ENCODE peak calls at places on chromosomes 13 and 19, in four cellular contexts. One of them, this sample, is unnamed.

GRCh38 chr19:34480971-34481821 is at the start of gene WTIP:
- DNase-seq in D341Med: peak; percentile 80
- DNase-seq in cardiac fibroblast: peak; percentile 82
- DNase-seq in amygdala: no peak
- DNase-seq in this sample: no peak

GRCh38 chr19:41098762-41099161 is 10.5 kb downstream of the CYP2A13 start:
- DNase-seq in D341Med: no peak
- DNase-seq in cardiac fibroblast: no peak
- DNase-seq in amygdala: no peak
- DNase-seq in this sample: no peak

GRCh38 chr19:7427944-7428343 is 60.9 kb downstream of the PEX11G start:
- DNase-seq in D341Med: no peak
- DNase-seq in cardiac fibroblast: no peak
- DNase-seq in amygdala: no peak
- DNase-seq in this sample: no peak

GRCh38 chr19:51294211-51294976 is 17.1 kb upstream of the IGLON5 start:
- DNase-seq in D341Med: no peak
- DNase-seq in cardiac fibroblast: no peak
- DNase-seq in amygdala: no peak
- DNase-seq in this sample: no peak

GRCh38 chr13:78137404-78138142 is 218.9 kb upstream of the EDNRB start:
- DNase-seq in D341Med: peak; percentile 59
- DNase-seq in cardiac fibroblast: peak; percentile 79
- DNase-seq in amygdala: peak; percentile 7
- DNase-seq in this sample: no peak

GRCh38 chr13:110855363-110855762 is 59.5 kb downstream of the ANKRD10 start:
- DNase-seq in D341Med: no peak
- DNase-seq in cardiac fibroblast: no peak
- DNase-seq in amygdala: no peak
- DNase-seq in this sample: no peak

GRCh38 chr19:3186377-3186688 is 603 bp downstream of the NCLN start:
- DNase-seq in D341Med: no peak
- DNase-seq in cardiac fibroblast: no peak
- DNase-seq in amygdala: no peak
- DNase-seq in this sample: no peak

GRCh38 chr19:47618771-47619170 is 9.8 kb downstream of the BICRA start:
- DNase-seq in D341Med: peak; percentile 18
- DNase-seq in cardiac fibroblast: peak; percentile 32
- DNase-seq in amygdala: no peak
- DNase-seq in this sample: no peak

GRCh38 chr19:40335855-40336700 is 12.1 kb downstream of the C19orf47 start:
- DNase-seq in D341Med: no peak
- DNase-seq in cardiac fibroblast: no peak
- DNase-seq in amygdala: no peak
- DNase-seq in this sample: no peak

GRCh38 chr19:58021541-58022282 is 12.1 kb upstream of the ZSCAN1 start:
- DNase-seq in D341Med: peak; percentile 75
- DNase-seq in cardiac fibroblast: peak; percentile 69
- DNase-seq in amygdala: peak; percentile 5
- DNase-seq in this sample: no peak

GRCh38 chr19:12611361-12611699 is 610 bp downstream of the ZNF791 start:
- DNase-seq in D341Med: peak; percentile 86
- DNase-seq in cardiac fibroblast: peak; percentile 69
- DNase-seq in amygdala: no peak
- DNase-seq in this sample: peak; percentile 62

This sample was measured in occipital lobe.